ENCODE peak calls at places on chromosomes 13 and 19, in four cellular contexts. One of them, this sample, is unnamed.

GRCh38 chr13:82878536-82878935 is 1003.7 kb downstream of the SLITRK1 start:
- DNase-seq in sigmoid colon: no peak
- DNase-seq in Peyer's patch: no peak
- DNase-seq in lower leg skin: no peak
- DNase-seq in this sample: no peak

GRCh38 chr13:86020350-86021002 is 221.3 kb upstream of the SLITRK6 start:
- DNase-seq in sigmoid colon: no peak
- DNase-seq in Peyer's patch: no peak
- DNase-seq in lower leg skin: no peak
- DNase-seq in this sample: no peak

GRCh38 chr13:20525601-20526544 is at the start of gene CRYL1:
- DNase-seq in sigmoid colon: peak; percentile 88
- DNase-seq in Peyer's patch: peak; percentile 92
- DNase-seq in lower leg skin: peak; percentile 68
- DNase-seq in this sample: peak; percentile 78

GRCh38 chr19:17873661-17874422 is 2.1 kb downstream of the SLC5A5 start:
- DNase-seq in sigmoid colon: no peak
- DNase-seq in Peyer's patch: peak; percentile 79
- DNase-seq in lower leg skin: no peak
- DNase-seq in this sample: no peak

GRCh38 chr13:45416521-45417125 is 1.6 kb downstream of the SLC25A30 start:
- DNase-seq in sigmoid colon: no peak
- DNase-seq in Peyer's patch: no peak
- DNase-seq in lower leg skin: no peak
- DNase-seq in this sample: no peak

GRCh38 chr13:42970824-42971669 is 21.0 kb downstream of the EPSTI1 start:
- DNase-seq in sigmoid colon: no peak
- DNase-seq in Peyer's patch: peak; percentile 82
- DNase-seq in lower leg skin: no peak
- DNase-seq in this sample: no peak

GRCh38 chr13:105778196-105778595 is 757.3 kb downstream of the EFNB2 start:
- DNase-seq in sigmoid colon: no peak
- DNase-seq in Peyer's patch: no peak
- DNase-seq in lower leg skin: no peak
- DNase-seq in this sample: no peak

GRCh38 chr19:31352782-31353651 is 3.8 kb upstream of the TSHZ3 start:
- DNase-seq in sigmoid colon: no peak
- DNase-seq in Peyer's patch: no peak
- DNase-seq in lower leg skin: no peak
- DNase-seq in this sample: peak; percentile 35

GRCh38 chr13:20414475-20415287 is 111.0 kb downstream of the CRYL1 start:
- DNase-seq in sigmoid colon: no peak
- DNase-seq in Peyer's patch: no peak
- DNase-seq in lower leg skin: no peak
- DNase-seq in this sample: no peak

DNA sequence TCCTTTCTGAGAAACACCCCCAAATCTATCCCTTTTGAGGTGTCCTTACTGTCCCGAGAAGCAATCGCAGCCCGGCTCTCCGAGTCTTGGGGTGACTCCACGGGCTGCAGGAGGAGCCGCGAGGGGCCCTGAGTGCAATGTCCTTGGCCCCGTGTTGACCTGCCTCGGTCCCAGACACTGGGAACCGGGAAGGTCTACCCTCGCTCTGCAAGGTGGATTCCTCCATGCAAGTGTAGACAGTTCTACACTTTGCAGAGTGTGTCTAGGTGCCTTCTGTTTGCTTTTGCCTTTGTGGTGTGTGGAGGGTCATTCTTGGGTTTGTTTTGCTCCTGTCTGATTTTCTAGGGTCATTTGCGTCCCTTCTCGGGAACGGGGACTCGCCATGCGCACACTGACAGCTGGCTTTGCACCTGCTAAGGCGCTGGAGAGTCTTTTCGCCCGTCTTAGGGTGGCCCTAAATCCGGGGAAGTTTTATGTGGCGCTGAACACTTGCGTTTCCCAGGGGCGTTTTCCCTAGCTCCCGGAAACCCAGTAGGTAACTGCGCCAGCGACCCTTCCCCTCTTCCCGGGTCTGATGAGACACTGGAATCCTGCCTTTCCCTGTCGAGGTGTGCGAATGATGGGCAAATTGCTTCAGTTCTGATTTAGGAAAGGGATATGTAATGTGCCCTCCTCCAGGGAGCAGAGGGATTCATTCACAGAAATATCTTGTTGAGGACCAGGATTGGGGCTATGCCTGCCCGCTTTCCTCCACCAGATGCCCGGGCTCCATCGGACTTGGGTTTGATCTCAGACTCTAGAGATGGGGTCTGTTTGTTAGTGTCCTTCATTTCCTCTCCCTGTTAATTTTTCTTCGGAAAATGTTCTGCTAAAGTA is 755 bp downstream of the SERTM1 start:
- DNase-seq in sigmoid colon: no peak
- DNase-seq in Peyer's patch: no peak
- DNase-seq in lower leg skin: no peak
- DNase-seq in this sample: no peak
- H3K4me3 ChIP-seq in sigmoid colon: peak overlapping the region; percentile 36
- H3K4me3 ChIP-seq in Peyer's patch: no peak overlapping the region
- H3K4me3 ChIP-seq in lower leg skin: no peak overlapping the region
- H3K4me3 ChIP-seq in this sample: peak overlapping the region; percentile 60

DNA sequence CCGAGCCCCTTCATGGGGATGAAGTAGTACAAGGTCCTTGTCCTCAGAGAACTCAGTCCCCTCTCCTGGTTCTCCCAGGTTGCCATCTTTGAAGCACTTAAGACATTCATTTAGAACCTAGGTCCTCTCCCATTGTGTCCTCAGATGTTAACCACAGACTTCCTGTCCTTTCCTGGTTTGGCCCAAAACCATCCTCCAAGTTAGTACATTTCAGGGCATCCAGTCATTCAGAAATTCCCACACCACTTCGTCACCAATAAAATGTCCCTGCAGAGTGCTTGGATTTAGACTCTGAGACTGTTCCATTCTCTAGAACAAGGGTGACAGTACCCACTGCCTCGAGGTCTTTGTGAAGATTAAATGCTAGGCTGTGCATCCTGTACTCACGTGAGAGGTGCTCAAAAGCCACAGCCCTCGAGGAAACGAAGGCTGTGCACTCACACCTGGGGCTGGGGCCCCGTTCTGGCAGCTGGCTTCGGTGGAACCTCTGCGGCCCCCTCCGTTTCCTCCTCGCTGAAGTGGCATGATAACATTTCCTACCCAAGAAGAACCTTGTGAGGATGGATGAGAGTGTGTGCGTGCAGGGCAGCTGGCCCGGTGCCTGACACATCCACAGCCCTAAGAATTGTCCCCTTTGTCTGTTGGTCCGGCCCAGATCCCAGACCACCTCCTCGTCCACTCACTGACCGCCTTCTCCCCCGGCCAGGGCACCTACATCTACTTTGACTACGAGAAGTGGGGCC is 4.7 kb downstream of the LENG1 start:
- DNase-seq in sigmoid colon: no peak
- DNase-seq in Peyer's patch: no peak
- DNase-seq in lower leg skin: no peak
- DNase-seq in this sample: no peak
- TF ChIP-seq POLR2A in sigmoid colon: no peak
- TF ChIP-seq POLR2A in Peyer's patch: no peak
- TF ChIP-seq POLR2A in lower leg skin: no peak
- TF ChIP-seq POLR2A in this sample: no peak

GRCh38 chr13:96527497-96527896 is 437.6 kb downstream of the HS6ST3 start:
- DNase-seq in sigmoid colon: no peak
- DNase-seq in Peyer's patch: no peak
- DNase-seq in lower leg skin: no peak
- DNase-seq in this sample: no peak

GRCh38 chr13:96532804-96533203 is 442.9 kb downstream of the HS6ST3 start:
- DNase-seq in sigmoid colon: no peak
- DNase-seq in Peyer's patch: no peak
- DNase-seq in lower leg skin: no peak
- DNase-seq in this sample: no peak

GRCh38 chr13:96533408-96533807 is 443.5 kb downstream of the HS6ST3 start:
- DNase-seq in sigmoid colon: no peak
- DNase-seq in Peyer's patch: no peak
- DNase-seq in lower leg skin: no peak
- DNase-seq in this sample: no peak
- H3K4me3 ChIP-seq in sigmoid colon: no peak overlapping the region
- H3K4me3 ChIP-seq in Peyer's patch: no peak overlapping the region
- H3K4me3 ChIP-seq in lower leg skin: no peak overlapping the region
- H3K4me3 ChIP-seq in this sample: no peak overlapping the region

GRCh38 chr19:799076-799881 is 2.0 kb downstream of the PTBP1 start:
- DNase-seq in sigmoid colon: no peak
- DNase-seq in Peyer's patch: no peak
- DNase-seq in lower leg skin: no peak
- DNase-seq in this sample: peak; percentile 47

GRCh38 chr19:801861-802496 is 4.7 kb downstream of the PTBP1 start:
- DNase-seq in sigmoid colon: peak; percentile 82
- DNase-seq in Peyer's patch: no peak
- DNase-seq in lower leg skin: no peak
- DNase-seq in this sample: peak; percentile 73

GRCh38 chr19:798415-799075 is 1.3 kb downstream of the PTBP1 start:
- DNase-seq in sigmoid colon: no peak
- DNase-seq in Peyer's patch: peak; percentile 81
- DNase-seq in lower leg skin: no peak
- DNase-seq in this sample: peak; percentile 50

GRCh38 chr19:801030-801860 is 4.0 kb downstream of the PTBP1 start:
- DNase-seq in sigmoid colon: peak; percentile 89
- DNase-seq in Peyer's patch: peak; percentile 61
- DNase-seq in lower leg skin: no peak
- DNase-seq in this sample: peak; percentile 80

DNA sequence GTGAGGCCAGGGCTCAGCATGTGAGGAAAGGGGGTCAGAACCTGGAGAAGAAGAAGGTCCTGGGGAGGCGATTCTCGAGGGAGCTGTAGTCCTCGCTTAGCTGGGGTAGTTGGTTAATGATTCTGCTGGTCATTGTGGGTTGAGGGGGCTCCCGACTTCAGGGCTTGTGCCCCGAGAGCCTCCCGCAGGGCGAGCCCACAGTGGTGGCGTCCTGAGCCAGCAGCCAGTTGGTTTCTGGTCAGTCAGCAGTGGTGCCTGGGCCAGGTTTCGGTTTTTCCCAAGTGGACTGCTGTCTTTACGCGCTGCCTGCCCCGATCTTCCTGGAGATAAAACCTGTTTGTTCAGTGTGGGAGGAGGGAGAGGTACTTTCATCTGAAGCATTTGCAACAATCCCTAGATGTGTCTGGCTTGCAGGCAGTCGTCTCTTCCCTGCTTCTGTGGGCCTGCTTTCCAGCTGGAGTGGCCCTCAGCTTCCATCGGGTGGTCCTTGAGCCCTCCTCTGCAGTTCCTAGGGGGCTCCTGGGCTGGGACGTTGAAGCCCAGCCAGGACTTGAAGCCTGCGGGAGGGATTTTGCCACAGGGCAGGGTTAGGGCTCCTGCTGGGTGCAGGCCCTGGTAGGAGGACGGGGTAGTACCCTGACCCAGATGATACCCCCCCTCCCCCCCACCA is 3.2 kb downstream of the PTBP1 start:
- DNase-seq in sigmoid colon: no peak
- DNase-seq in Peyer's patch: no peak
- DNase-seq in lower leg skin: no peak
- DNase-seq in this sample: no peak
- TF ChIP-seq POLR2A in sigmoid colon: no peak
- TF ChIP-seq POLR2A in Peyer's patch: no peak
- TF ChIP-seq POLR2A in lower leg skin: no peak
- TF ChIP-seq POLR2A in this sample: no peak

GRCh38 chr13:114077121-114077937 is 55.1 kb downstream of the RASA3 start:
- DNase-seq in sigmoid colon: peak; percentile 61
- DNase-seq in Peyer's patch: peak; percentile 35
- DNase-seq in lower leg skin: no peak
- DNase-seq in this sample: peak; percentile 29
- H3K4me3 ChIP-seq in sigmoid colon: no peak overlapping the region
- H3K4me3 ChIP-seq in Peyer's patch: no peak overlapping the region
- H3K4me3 ChIP-seq in lower leg skin: no peak overlapping the region
- H3K4me3 ChIP-seq in this sample: no peak overlapping the region

GRCh38 chr13:114260818-114261217 is 20.6 kb upstream of the UPF3A start:
- DNase-seq in sigmoid colon: no peak
- DNase-seq in Peyer's patch: no peak
- DNase-seq in lower leg skin: no peak
- DNase-seq in this sample: no peak

GRCh38 chr13:114263590-114263989 is 17.8 kb upstream of the UPF3A start:
- DNase-seq in sigmoid colon: no peak
- DNase-seq in Peyer's patch: no peak
- DNase-seq in lower leg skin: no peak
- DNase-seq in this sample: no peak

GRCh38 chr13:114259974-114260373 is 21.4 kb upstream of the UPF3A start:
- DNase-seq in sigmoid colon: no peak
- DNase-seq in Peyer's patch: no peak
- DNase-seq in lower leg skin: no peak
- DNase-seq in this sample: no peak

GRCh38 chr13:114259374-114259773 is 22.0 kb upstream of the UPF3A start:
- DNase-seq in sigmoid colon: no peak
- DNase-seq in Peyer's patch: no peak
- DNase-seq in lower leg skin: no peak
- DNase-seq in this sample: no peak

DNA sequence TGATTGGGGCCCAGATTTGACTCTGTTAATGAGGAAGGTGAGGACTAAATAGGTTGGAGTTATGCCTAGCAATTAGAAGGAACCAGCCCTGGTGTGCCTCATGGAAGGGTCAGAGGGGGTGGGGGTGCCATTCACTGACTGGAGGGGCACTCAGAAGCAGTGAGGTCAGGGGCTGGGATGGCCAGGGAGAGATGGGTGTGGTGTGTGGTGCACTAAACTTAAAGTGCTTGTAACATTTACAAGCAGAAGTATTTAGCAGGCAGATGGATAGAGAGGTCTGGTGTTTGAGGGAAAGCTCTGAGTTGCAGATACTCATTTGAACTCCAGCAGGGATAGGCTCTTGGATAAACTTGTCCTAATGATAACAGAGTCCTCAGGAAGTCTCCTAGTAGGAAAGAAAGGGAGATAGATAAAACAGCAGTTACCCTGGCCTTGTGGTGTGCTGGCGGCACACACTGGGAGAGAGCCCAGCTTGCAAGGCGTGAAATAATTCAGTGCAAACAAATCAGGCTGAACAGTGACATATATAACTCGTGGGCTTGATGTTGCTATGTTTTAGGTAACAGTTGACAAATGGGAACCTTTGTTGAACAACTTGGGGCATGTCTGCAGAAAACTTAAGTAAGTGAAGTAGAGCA is 20.0 kb upstream of the UPF3A start:
- DNase-seq in sigmoid colon: no peak
- DNase-seq in Peyer's patch: no peak
- DNase-seq in lower leg skin: no peak
- DNase-seq in this sample: no peak
- TF ChIP-seq POLR2A in sigmoid colon: no peak
- TF ChIP-seq POLR2A in Peyer's patch: no peak
- TF ChIP-seq POLR2A in lower leg skin: no peak
- TF ChIP-seq POLR2A in this sample: no peak

DNA sequence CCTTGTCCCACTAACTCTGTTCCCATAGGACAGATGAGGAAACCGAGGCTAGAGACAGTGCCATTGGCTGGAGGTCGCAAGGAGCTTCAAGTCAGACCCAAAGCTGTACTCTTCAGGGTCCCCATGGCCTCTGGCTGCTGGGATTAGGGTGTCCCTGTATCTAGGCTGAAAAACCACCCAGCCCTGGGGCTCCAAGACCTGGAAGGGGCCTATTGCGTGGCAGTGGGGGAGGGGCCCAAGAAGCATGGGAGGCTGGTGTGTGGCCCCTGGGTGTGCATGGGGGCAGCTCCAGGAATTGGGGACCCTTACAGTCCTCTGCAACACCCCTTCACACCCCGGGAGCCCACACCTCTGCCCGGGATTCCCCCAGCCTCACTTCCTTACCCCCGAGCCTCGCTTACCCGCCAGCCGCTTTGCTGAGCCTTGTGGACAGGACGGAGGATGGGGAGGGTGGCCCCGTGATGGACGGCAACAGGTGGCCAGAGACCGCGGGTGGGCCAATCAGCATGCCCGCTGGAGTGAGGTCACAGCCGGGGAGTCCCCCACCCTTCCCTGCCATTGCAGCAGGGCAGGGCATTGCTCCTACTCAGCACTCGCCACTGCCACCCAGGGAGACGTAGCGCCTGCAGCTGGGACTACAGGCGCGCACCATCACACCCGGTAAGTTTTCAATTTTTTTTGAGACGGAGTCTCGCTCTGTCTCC is at the start of gene JSRP1:
- DNase-seq in sigmoid colon: no peak
- DNase-seq in Peyer's patch: no peak
- DNase-seq in lower leg skin: no peak
- DNase-seq in this sample: no peak
- H3K4me3 ChIP-seq in sigmoid colon: no peak within 1 kb of the TSS
- H3K4me3 ChIP-seq in Peyer's patch: no peak within 1 kb of the TSS
- H3K4me3 ChIP-seq in lower leg skin: no peak within 1 kb of the TSS
- H3K4me3 ChIP-seq in this sample: no peak within 1 kb of the TSS